ENCODE peak calls at places on chromosomes 3 and 15, in seven cellular contexts. K, N, T, J, H, S and Z are unnamed samples.

GRCh38 chr3:25002052-25002451 is 426.0 kb upstream of the RARB start:
- DNase-seq in T (no peak), N (no peak), S (no peak), K (no peak), J (no peak), H (no peak), Z (no peak)

GRCh38 chr3:15800327-15800726 is 2.5 kb upstream of the ANKRD28 start:
- DNase-seq in H (no peak), S (no peak), K (no peak), T (no peak), N (no peak), J (no peak), Z (no peak)

GRCh38 chr3:121481116-121481895 is 64.5 kb downstream of the POLQ start:
- DNase-seq in S (peak; percentile 6), T (no peak), H (no peak), N (no peak), K (no peak), J (no peak), Z (peak; percentile 38)

GRCh38 chr15:54304321-54304720 is 326.1 kb downstream of the UNC13C start:
- DNase-seq in T (no peak), H (no peak), K (no peak), S (no peak), J (no peak), N (no peak), Z (no peak)

GRCh38 chr15:49235446-49236207 is 65.6 kb downstream of the GALK2 start:
- DNase-seq in T (no peak), S (peak; percentile 71), J (no peak), N (no peak), H (peak; percentile 37), K (peak; percentile 84), Z (peak; percentile 38)

GRCh38 chr3:42847731-42848130 is 27.9 kb downstream of the CYP8B1 start:
- DNase-seq in H (no peak), T (no peak), K (no peak), J (no peak), N (no peak), S (no peak), Z (no peak)

GRCh38 chr3:129954509-129954908 is 20.0 kb upstream of the TRH start:
- DNase-seq in N (no peak), T (peak; percentile 12), K (no peak), S (no peak), H (no peak), J (no peak), Z (no peak)

GRCh38 chr15:22887157-22887951 is 48.9 kb downstream of the NIPA2 start:
- DNase-seq in J (no peak), S (peak; percentile 73), K (no peak), H (peak; percentile 34), N (no peak), T (no peak), Z (no peak)

GRCh38 chr3:51388286-51389029 is 2.6 kb upstream of the RBM15B start:
- DNase-seq in N (peak; percentile 16), K (peak; percentile 23), H (no peak), S (no peak), T (no peak), J (no peak), Z (peak; percentile 63)

GRCh38 chr15:100517820-100518219 is 10.9 kb downstream of the CERS3 start:
- DNase-seq in S (no peak), T (no peak), J (no peak), N (no peak), K (no peak), H (no peak), Z (no peak)

GRCh38 chr15:100516592-100517489 is 11.9 kb downstream of the CERS3 start:
- DNase-seq in H (no peak), S (no peak), J (no peak), T (no peak), K (peak; percentile 8), N (no peak), Z (no peak)

GRCh38 chr15:100520132-100520921 is 8.4 kb downstream of the CERS3 start:
- DNase-seq in H (no peak), K (no peak), J (no peak), N (no peak), S (no peak), T (no peak), Z (no peak)

DNA sequence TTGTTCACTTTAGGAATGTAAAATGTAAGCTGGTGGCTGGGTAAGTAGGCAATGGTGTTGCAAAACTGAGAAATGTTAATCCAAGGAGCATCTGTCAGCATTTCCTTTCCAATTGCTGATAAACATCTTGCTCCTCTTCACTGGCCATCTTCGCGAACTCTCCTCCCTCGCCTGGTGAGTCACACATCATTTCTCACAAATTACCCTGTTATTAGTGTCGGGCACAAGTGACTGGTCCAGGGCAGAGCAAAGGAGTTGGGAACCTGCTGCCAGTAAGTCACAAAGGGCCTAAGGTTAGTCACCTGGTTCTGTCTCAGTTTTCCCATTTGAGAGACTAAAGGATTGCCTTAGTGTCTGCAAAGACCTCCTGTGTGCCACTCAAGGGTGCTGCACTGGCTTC is 13.0 kb downstream of the CERS3 start:
- DNase-seq in N (no peak), H (no peak), T (no peak), K (no peak), S (no peak), J (no peak), Z (no peak)
- H3K27ac ChIP-seq in N (no peak overlapping the region), H (no peak overlapping the region), T (no peak overlapping the region), K (no peak overlapping the region), S (no peak overlapping the region), J (no peak overlapping the region), Z (no peak overlapping the region)

GRCh38 chr3:88219138-88219792 is 69.5 kb downstream of the C3orf38 start:
- DNase-seq in K (peak; percentile 92), J (no peak), T (no peak), N (no peak), S (peak; percentile 49), H (peak; percentile 9), Z (no peak)
- H3K4me1 ChIP-seq in K (peaks cover 46% of the 10 kb centered on the region), J (no peaks in the 10 kb centered on the region), T (no peaks in the 10 kb centered on the region), N (no peaks in the 10 kb centered on the region), S (no peaks in the 10 kb centered on the region), H (no peaks in the 10 kb centered on the region), Z (no peaks in the 10 kb centered on the region)

GRCh38 chr3:16994842-16995535 is 110.2 kb downstream of the PLCL2 start:
- DNase-seq in T (no peak), H (no peak), J (no peak), N (no peak), K (no peak), S (no peak), Z (no peak)
- H3K27me3 ChIP-seq in T (no peaks in the 10 kb centered on the region), H (no peaks in the 10 kb centered on the region), J (no peaks in the 10 kb centered on the region), N (no peaks in the 10 kb centered on the region), K (no peaks in the 10 kb centered on the region), S (no peaks in the 10 kb centered on the region), Z (no peaks in the 10 kb centered on the region)

DNA sequence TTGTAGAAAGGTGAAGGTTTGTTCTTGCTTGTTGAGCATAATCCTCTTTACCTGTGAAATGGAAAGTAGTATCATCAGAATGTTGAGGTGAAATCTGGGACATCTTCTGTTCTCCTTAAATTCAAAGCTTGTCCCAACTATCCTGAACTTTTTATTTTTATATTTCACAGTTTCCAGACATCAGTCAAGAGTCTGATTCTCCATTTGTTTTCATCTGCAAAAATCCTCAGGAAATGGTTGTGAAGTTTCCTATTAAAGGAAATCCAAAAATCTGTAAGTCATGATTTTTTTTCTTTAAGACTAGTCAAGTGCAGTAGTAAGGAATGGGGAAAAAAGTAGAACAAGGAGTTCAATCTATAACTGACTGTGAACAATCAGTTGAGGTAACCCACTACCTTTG is 15.5 kb upstream of the ZNF609 start:
- DNase-seq in K (no peak), T (no peak), S (no peak), H (no peak), J (no peak), N (no peak), Z (no peak)
- H3K27ac ChIP-seq in K (no peak overlapping the region), T (no peak overlapping the region), S (peak overlapping the region; percentile 78), H (no peak overlapping the region), J (no peak overlapping the region), N (no peak overlapping the region), Z (no peak overlapping the region)

DNA sequence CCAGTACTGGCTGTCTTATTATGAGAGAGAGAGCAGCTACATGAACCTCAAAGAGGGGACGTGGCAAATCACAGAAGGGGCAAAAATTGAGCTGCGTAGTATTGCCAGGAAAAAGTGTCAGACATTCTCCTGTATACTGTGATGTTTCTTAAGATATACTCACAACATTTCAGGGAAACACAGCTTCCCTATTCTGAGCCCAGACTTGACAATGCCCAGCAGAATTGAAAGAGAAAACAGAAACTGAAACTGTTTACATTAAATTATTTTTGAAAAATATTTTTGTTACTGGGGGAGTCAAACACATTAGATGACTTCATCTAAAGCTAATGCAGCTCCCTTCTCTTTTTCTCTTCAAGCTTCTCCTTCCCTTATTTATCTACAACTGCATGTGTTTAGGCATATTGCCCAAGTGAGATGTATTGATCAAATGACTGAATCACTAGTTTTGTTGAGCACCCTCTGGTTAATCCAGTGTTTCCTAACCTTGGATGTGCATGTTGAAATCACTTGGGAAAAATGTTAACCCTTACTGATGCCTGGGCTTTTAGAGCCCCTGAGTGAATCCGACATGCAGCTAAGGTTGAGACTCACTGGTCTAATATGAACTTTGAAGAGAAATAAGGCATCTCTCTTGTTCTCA is 39.5 kb downstream of the CADPS start:
- DNase-seq in J (no peak), H (no peak), N (no peak), T (no peak), S (no peak), K (no peak), Z (no peak)
- H3K4me1 ChIP-seq in J (no peaks in the 10 kb centered on the region), H (peaks cover 9% of the 10 kb centered on the region), N (no peaks in the 10 kb centered on the region), T (no peaks in the 10 kb centered on the region), S (no peaks in the 10 kb centered on the region), K (no peaks in the 10 kb centered on the region), Z (no peaks in the 10 kb centered on the region)

GRCh38 chr3:186383026-186383993 is 21.3 kb upstream of the DGKG start:
- DNase-seq in K (no peak), N (no peak), S (no peak), J (peak; percentile 30), H (peak; percentile 44), T (no peak), Z (no peak)

GRCh38 chr3:186382217-186382885 is 20.3 kb upstream of the DGKG start:
- DNase-seq in T (no peak), J (no peak), H (no peak), N (no peak), K (no peak), S (no peak), Z (no peak)

GRCh38 chr3:186381424-186382216 is 19.6 kb upstream of the DGKG start:
- DNase-seq in T (no peak), N (no peak), H (no peak), J (no peak), S (no peak), K (no peak), Z (no peak)

GRCh38 chr3:186385856-186386602 is 24.0 kb upstream of the DGKG start:
- DNase-seq in N (no peak), T (no peak), S (no peak), J (no peak), K (no peak), H (no peak), Z (no peak)

GRCh38 chr3:186386883-186387560 is 25.0 kb upstream of the DGKG start:
- DNase-seq in K (no peak), H (no peak), S (no peak), J (no peak), T (no peak), N (no peak), Z (no peak)
- H3K27me3 ChIP-seq in K (no peaks in the 10 kb centered on the region), H (no peaks in the 10 kb centered on the region), S (peaks cover 6% of the 10 kb centered on the region), J (no peaks in the 10 kb centered on the region), T (no peaks in the 10 kb centered on the region), N (no peaks in the 10 kb centered on the region), Z (peaks cover 39% of the 10 kb centered on the region)